ENCODE peak calls at places on chromosomes 12 and 14, in seven cellular contexts. J is CD8-positive, alpha-beta T cell; V is mesendoderm; I is aorta; T is CD8-positive, alpha-beta memory T cell; K is sigmoid colon; D is brain microvascular endothelial cell. N is an unnamed sample.
A peak's percentile ranks its signal among the peaks of the same experiment; 100 is the strongest.

GRCh38 chr12:112919131-112919530 is 12.4 kb downstream of the OAS1 start:
- DNase-seq in I (no peak), K (no peak), D (no peak), J (no peak), T (no peak), V (no peak), N (no peak)

GRCh38 chr14:74697543-74697942 is 15.3 kb downstream of the AREL1 start:
- DNase-seq in J (no peak), I (no peak), K (no peak), V (peak; percentile 26), D (peak; percentile 52), T (no peak), N (no peak)

GRCh38 chr12:122052285-122052684 is 26.3 kb upstream of the MLXIP start:
- DNase-seq in D (no peak), K (no peak), I (no peak), J (no peak), T (no peak), V (no peak), N (no peak)

GRCh38 chr12:64992641-64993040 is 128.5 kb downstream of the WIF1 start:
- DNase-seq in K (no peak), T (no peak), J (no peak), D (no peak), I (no peak), V (peak; percentile 87), N (no peak)

GRCh38 chr14:58082011-58082410 is 70.0 kb downstream of the ARMH4 start:
- DNase-seq in V (no peak), J (no peak), D (peak; percentile 4), T (no peak), I (no peak), K (no peak), N (no peak)

GRCh38 chr12:107847830-107848229 is 73.3 kb downstream of the ASCL4 start:
- DNase-seq in I (no peak), T (no peak), D (no peak), J (no peak), K (no peak), V (peak; percentile 31), N (no peak)

GRCh38 chr12:42442328-42442759 is 116.4 kb downstream of the PPHLN1 start:
- DNase-seq in D (no peak), V (peak; percentile 55), K (no peak), J (no peak), T (no peak), I (no peak), N (no peak)

GRCh38 chr14:54420478-54421116 is 20.6 kb downstream of the CNIH1 start:
- DNase-seq in T (no peak), V (peak; percentile 80), K (no peak), J (no peak), I (no peak), D (peak; percentile 54), N (no peak)

GRCh38 chr12:82406651-82407050 is 48.3 kb downstream of the METTL25 start:
- DNase-seq in V (no peak), T (no peak), I (no peak), K (no peak), J (no peak), D (no peak), N (no peak)

GRCh38 chr12:5796171-5797091 is 148.6 kb downstream of the ANO2 start:
- DNase-seq in V (peak; percentile 66), I (no peak), D (no peak), K (no peak), T (no peak), J (peak; percentile 17), N (peak; percentile 72)

GRCh38 chr12:123941485-123942276 is 30.9 kb downstream of the CCDC92 start:
- DNase-seq in I (no peak), K (no peak), D (no peak), T (no peak), J (no peak), V (no peak), N (no peak)

GRCh38 chr12:12195516-12195915 is 71.3 kb downstream of the LRP6 start:
- DNase-seq in J (no peak), V (no peak), D (no peak), K (no peak), T (no peak), I (no peak), N (no peak)

GRCh38 chr12:65948320-65949008 is 124.2 kb downstream of the HMGA2 start:
- DNase-seq in D (peak; percentile 89), I (peak; percentile 64), T (no peak), K (peak; percentile 75), J (no peak), V (no peak), N (peak; percentile 64)

GRCh38 chr12:83826112-83826511 is 1086.5 kb downstream of the SLC6A15 start:
- DNase-seq in T (no peak), J (no peak), D (peak; percentile 52), I (no peak), V (peak; percentile 72), K (no peak), N (no peak)

GRCh38 chr12:79143803-79144202 is 279.2 kb downstream of the SYT1 start:
- DNase-seq in K (no peak), V (no peak), D (no peak), T (no peak), J (no peak), I (no peak), N (no peak)

GRCh38 chr12:113392988-113393579 is 10.6 kb downstream of the SDS start:
- DNase-seq in D (peak; percentile 3), J (no peak), V (peak; percentile 92), I (no peak), K (no peak), T (no peak), N (no peak)

GRCh38 chr12:3130053-3130805 is 53.0 kb downstream of the TSPAN9 start:
- DNase-seq in I (peak; percentile 74), T (no peak), V (no peak), D (no peak), J (no peak), K (no peak), N (no peak)
- H3K4me3 ChIP-seq in I (no peak overlapping the region), T (no peak overlapping the region), V (no peak overlapping the region), D (no peak overlapping the region), J (no peak overlapping the region), K (no peak overlapping the region), N (no peak overlapping the region)

DNA sequence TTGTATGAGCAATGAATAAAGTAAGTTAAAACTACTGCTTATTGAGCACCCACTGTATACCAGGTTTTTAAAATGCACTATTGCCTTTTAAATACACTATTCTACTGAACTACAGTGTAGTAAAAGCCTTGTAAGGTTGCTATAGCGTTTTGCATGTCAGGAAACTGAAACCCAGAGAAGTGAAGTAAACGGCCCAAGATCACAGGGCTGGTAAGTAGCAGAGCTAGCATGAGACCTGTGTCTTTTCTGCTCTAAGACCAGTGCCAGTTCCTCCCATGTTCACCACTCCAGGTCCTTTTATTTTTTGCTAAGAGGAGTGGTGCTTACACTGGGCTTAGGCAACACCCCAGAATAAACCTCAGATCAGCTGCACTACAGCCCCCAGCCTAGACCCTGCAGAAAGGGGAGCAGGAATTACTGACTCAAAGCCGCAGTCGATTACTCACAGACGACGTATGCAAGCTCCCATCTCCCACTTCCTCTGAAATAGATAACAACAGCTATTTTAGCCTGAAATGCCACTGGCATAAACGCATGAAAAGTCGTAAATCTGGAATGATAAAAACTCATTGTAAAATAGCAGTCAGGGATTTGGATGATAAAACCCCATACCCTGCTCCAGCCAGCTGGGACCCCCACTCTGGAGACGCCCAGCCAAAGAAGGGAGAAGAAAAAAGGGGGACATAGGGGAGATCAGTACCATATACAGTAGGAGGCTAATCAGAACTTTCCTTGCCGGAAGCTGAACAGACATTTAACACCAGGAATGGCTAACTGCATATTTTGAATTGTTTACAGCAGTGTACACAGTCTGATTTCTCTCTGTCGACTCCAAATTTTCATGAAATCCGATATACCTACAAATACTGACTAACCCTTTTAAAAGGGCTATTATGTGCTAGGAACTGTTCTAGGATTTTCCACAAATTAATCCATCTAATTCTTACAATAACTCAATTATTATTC is 108.3 kb downstream of the NUAK1 start:
- DNase-seq in D (peak; percentile 98), K (no peak), I (no peak), T (no peak), J (no peak), V (peak; percentile 83), N (no peak)
- H3K4me3 ChIP-seq in D (peak overlapping the region; percentile 13), K (no peak overlapping the region), I (no peak overlapping the region), T (no peak overlapping the region), J (no peak overlapping the region), V (no peak overlapping the region), N (no peak overlapping the region)

GRCh38 chr14:104971447-104972240 is 6.5 kb downstream of the AHNAK2 start:
- DNase-seq in K (no peak), V (no peak), J (no peak), D (no peak), I (no peak), T (no peak), N (no peak)

GRCh38 chr14:104974146-104974541 is 4.0 kb downstream of the AHNAK2 start:
- DNase-seq in V (no peak), D (no peak), J (no peak), K (no peak), I (no peak), T (no peak), N (no peak)

GRCh38 chr14:104972301-104973211 is 5.6 kb downstream of the AHNAK2 start:
- DNase-seq in I (peak; percentile 72), T (no peak), J (no peak), V (no peak), K (peak; percentile 93), D (no peak), N (peak; percentile 88)

GRCh38 chr14:104974665-104975390 is 3.3 kb downstream of the AHNAK2 start:
- DNase-seq in T (no peak), K (peak; percentile 62), D (no peak), V (no peak), I (peak; percentile 44), J (no peak), N (no peak)

DNA sequence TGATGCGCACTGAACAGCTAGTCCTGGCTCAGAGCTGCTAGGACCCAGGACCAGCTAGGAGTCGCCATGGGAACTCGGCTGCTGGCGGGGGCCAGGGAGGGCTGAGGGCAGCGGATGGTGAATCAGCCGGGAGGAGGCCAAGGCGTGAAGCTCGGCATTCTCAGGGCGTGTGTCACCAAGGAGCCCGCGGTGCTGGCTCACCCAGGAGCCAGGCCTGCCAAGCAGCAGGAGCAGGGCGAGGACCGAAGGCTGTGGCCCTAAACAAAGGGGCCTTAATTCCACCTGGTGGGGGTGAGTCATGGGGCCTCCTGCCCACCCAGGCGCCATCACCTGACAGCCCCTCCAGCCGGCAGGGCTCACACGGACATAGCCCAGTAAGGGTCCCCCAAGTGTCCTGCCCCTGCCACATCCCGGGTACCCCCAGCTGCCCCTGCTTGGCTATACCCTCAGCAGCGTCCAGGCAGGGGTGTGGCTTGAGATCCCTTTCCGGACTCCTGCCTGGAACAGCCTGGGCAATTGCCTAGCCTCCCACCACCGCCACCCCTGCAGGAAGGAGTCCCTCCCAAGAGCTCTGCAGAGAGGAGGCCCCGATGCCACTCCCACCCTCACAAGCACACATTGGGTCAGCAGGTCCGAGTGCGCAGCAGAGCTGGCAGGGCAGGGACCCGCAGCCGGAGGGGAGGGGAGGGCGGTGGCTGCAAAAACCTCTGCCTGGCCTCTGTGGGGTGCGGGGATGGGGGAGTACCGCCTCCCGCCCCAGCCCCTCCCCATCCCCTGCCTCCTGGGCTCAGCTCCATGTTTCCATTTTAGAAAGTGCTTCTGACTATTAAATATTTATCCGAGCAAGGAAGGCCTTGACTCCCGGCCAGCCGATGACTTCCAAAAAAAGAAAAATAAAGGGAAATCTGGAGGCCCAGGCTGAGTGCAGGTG is 4.7 kb downstream of the AHNAK2 start:
- DNase-seq in D (peak; percentile 94), T (no peak), V (peak; percentile 90), I (peak; percentile 97), K (peak; percentile 97), J (no peak), N (peak; percentile 87)
- H3K4me3 ChIP-seq in D (peak overlapping the region; percentile 1), T (no peak overlapping the region), V (no peak overlapping the region), I (no peak overlapping the region), K (no peak overlapping the region), J (no peak overlapping the region), N (no peak overlapping the region)

DNA sequence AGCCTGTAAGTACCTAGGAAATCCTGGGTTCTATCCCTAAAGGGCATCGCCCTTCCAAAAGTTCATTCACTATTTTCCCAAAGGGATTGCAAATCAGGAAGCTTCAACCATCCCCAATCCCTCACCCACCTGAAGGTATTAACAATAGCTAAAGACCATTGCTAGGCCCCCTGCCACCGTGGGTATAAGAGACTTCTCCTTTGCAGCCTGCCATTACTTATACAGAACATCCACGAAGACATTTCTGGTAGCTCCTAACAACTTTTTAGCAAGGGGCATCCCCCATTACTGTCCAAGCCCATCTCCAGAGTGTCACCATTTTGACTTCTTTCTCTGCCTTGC is 384 bp upstream of the SMUG1 start:
- DNase-seq in I (no peak), T (no peak), D (no peak), V (no peak), J (no peak), K (no peak), N (no peak)
- H3K4me3 ChIP-seq in I (no peak overlapping the region), T (peak overlapping the region; percentile 59), D (peak overlapping the region; percentile 27), V (no peak overlapping the region), J (peak overlapping the region; percentile 55), K (peak overlapping the region; percentile 62), N (peak overlapping the region; percentile 90)

N was measured in upper lobe of right lung.